ENCODE peak calls at places on chromosomes 2 and 18, in five cellular contexts. A is HepG2, V is SK-N-SH, T is K562, Q is NT2/D1. X is an unnamed sample.

GRCh38 chr2:121363632-121364420 is 78.8 kb upstream of the TFCP2L1 start:
- DNase-seq in A (no peak), V (no peak), T (no peak), Q (no peak), X (no peak)

GRCh38 chr18:12434541-12434929 is 26.8 kb downstream of the PRELID3A start:
- DNase-seq in A (no peak), V (no peak), T (no peak), Q (no peak), X (no peak)

GRCh38 chr2:88159955-88160415 is 10.2 kb upstream of the THNSL2 start:
- DNase-seq in A (peak; percentile 82), V (peak; percentile 75), T (peak; percentile 68), Q (peak; percentile 49), X (peak; percentile 52)

GRCh38 chr18:57437782-57438668 is 2.9 kb downstream of the ONECUT2 start:
- DNase-seq in A (peak; percentile 75), V (peak; percentile 90), T (no peak), Q (no peak), X (peak; percentile 40)

GRCh38 chr2:86064006-86064405 is 41.7 kb downstream of the POLR1A start:
- DNase-seq in A (no peak), V (no peak), T (no peak), Q (no peak), X (no peak)

GRCh38 chr2:234444888-234445287 is 52.0 kb downstream of the ARL4C start:
- DNase-seq in A (no peak), V (no peak), T (no peak), Q (no peak), X (no peak)

GRCh38 chr2:240622631-240623235 is 2.5 kb upstream of the GPR35 start:
- DNase-seq in A (no peak), V (peak; percentile 82), T (no peak), Q (no peak), X (no peak)

GRCh38 chr2:98901291-98901690 is 34.7 kb downstream of the CRACDL start:
- DNase-seq in A (no peak), V (no peak), T (no peak), Q (no peak), X (no peak)

DNA sequence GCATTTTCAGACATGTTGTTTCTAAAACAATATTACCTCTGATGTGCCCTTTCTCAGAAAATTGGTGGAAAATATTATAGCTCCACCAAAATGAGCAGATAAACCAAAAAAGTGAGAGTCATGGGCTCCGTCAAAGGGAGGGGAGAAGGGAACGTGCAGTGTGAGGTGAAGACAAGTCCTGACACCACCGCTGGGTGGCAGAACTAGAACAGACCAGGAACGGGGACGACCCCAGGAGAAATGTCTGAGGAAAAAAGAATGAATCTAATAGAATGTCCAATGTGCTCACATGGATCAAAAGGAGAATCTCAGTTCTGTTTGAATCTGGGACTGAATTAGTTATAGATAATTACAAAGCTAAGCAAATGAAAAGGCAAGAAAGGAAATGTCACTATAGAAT is 22.6 kb upstream of the BCL2 start:
- DNase-seq in A (no peak), V (peak; percentile 49), T (peak; percentile 36), Q (no peak), X (no peak)
- TF ChIP-seq YY1 in A (no peak), V (no peak), T (no peak), Q (no peak), X (no peak)

DNA sequence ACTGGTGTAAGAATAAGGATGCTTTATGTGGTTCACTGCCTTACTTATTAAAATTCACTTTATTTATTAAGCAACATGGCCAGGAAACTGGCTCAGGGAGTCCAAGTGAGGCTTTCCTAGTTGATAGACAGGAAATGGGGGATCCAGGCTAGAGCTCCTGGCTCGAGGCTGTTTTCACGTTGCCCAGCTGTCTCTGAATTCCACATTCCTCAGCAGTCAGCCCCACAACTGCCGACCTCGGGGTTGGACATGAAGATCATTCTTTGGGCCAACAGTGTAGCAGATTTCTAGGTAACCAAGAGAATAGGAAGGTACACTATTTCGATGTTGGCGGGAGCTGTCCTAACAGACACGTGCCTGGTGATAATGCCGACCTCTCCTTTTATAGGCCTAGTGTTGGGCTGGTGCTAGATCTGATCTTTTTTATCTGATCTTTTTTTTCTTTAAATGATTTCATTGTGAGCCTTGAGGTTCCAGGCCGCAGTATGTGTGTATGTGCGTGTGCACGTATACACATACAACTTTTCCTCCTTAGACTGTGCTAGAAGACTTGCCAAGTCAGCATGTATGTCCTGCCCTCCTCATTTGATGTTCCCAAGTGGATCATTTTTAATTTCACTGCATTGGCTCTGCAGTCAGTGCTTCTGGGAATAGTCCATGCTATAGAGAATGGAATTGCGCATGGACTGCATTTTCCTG is 103.5 kb downstream of the CABLES1 start:
- DNase-seq in A (no peak), V (no peak), T (no peak), Q (no peak), X (no peak)
- TF ChIP-seq YY1 in A (no peak), V (no peak), T (no peak), Q (no peak), X (no peak)

GRCh38 chr18:62809900-62810299 is 94.6 kb downstream of the PHLPP1 start:
- DNase-seq in A (peak; percentile 45), V (no peak), T (no peak), Q (no peak), X (no peak)
- TF ChIP-seq YY1 in A (no peak), V (no peak), T (no peak), Q (no peak), X (no peak)

GRCh38 chr2:113692698-113693428 is 63.6 kb downstream of the SLC35F5 start:
- DNase-seq in A (no peak), V (no peak), T (no peak), Q (no peak), X (no peak)
- TF ChIP-seq YY1 in A (no peak), V (no peak), T (no peak), Q (no peak), X (no peak)

GRCh38 chr2:239275871-239276812 is 124.7 kb downstream of the HDAC4 start:
- DNase-seq in A (no peak), V (peak; percentile 90), T (peak; percentile 39), Q (no peak), X (no peak)
- TF ChIP-seq YY1 in A (no peak), V (no peak), T (no peak), Q (no peak), X (no peak)

DNA sequence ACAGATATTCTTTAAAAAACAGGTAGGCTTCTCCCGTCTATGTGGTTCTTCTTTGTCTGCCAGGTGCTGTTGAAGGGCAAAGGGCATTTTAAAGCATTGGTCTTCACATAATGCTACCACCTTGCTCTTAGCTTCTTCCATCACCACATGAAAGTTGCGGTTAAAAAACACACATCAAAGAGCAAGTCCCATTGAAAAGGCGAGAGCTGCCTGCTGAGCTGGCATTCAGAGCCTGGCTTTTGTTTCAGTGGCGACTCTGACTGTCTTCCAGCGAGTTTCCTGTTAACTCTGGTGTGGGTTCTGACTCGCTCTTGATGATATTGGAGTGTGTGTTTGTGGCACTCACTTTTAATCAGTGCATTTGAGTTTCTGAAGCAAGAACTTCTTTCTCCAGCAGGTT is 624.9 kb upstream of the FANCL start:
- DNase-seq in A (no peak), V (no peak), T (no peak), Q (peak; percentile 73), X (no peak)
- TF ChIP-seq YY1 in A (no peak), V (no peak), T (no peak), Q (no peak), X (no peak)

DNA sequence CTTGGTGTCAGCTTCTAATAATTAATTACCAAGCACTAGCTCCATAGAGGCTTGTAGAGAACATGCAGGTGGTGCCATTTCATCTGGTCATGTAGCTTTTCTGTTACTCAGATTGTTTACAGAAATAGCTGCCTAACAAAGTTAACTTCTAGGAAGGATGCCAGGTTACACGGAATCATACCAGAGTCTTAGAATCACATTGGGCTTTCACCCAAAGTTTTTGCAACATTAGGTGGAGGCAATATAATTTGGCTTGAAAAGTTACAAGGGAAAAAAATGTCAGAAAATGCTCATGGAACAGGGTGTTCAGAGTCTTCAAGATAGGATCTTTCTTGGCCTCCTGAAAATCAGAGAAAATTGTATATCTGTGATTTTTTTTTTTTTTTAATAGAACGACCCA is 135.6 kb downstream of the ARHGAP15 start:
- DNase-seq in A (no peak), V (no peak), T (no peak), Q (no peak), X (no peak)
- TF ChIP-seq YY1 in A (no peak), V (no peak), T (no peak), Q (no peak), X (no peak)

GRCh38 chr18:73088445-73088844 is 220.7 kb upstream of the NETO1 start:
- DNase-seq in A (no peak), V (no peak), T (no peak), Q (no peak), X (no peak)

GRCh38 chr18:73099759-73100158 is 232.0 kb upstream of the NETO1 start:
- DNase-seq in A (no peak), V (no peak), T (no peak), Q (no peak), X (no peak)

DNA sequence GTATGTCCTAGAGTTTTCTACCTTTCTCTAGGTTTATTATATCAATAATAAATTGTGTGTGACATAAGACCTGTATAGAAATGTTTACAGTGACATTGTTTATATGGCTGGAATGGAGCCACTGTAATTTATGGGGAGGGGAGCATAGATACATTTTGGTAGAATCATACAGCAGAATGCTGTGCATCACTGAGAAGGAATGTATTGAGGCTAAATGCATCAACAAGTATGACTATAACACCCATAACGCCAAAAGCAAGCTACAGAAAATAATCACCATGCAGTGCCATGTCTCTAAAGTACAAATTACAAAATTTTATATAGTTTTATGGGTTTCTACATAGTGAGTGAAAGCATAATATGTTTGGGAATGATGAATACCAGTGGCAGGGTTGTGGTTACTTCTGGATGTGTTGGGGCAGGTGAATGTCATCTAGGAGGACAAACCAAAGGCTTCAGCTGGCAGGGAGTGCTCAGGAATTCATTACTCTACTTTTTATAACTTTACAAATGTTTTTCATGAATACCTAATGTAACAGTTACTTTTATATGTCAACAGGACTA is 226.0 kb upstream of the NETO1 start:
- DNase-seq in A (no peak), V (no peak), T (no peak), Q (no peak), X (no peak)
- TF ChIP-seq YY1 in A (no peak), V (no peak), T (no peak), Q (no peak), X (no peak)

GRCh38 chr18:7618821-7619410 is 51.8 kb downstream of the PTPRM start:
- DNase-seq in A (no peak), V (no peak), T (no peak), Q (no peak), X (no peak)

GRCh38 chr18:7615840-7616239 is 48.7 kb downstream of the PTPRM start:
- DNase-seq in A (no peak), V (no peak), T (no peak), Q (no peak), X (no peak)

GRCh38 chr18:7616661-7617060 is 49.5 kb downstream of the PTPRM start:
- DNase-seq in A (no peak), V (peak; percentile 19), T (no peak), Q (no peak), X (no peak)

GRCh38 chr18:7619676-7620075 is 52.6 kb downstream of the PTPRM start:
- DNase-seq in A (no peak), V (no peak), T (no peak), Q (no peak), X (no peak)

DNA sequence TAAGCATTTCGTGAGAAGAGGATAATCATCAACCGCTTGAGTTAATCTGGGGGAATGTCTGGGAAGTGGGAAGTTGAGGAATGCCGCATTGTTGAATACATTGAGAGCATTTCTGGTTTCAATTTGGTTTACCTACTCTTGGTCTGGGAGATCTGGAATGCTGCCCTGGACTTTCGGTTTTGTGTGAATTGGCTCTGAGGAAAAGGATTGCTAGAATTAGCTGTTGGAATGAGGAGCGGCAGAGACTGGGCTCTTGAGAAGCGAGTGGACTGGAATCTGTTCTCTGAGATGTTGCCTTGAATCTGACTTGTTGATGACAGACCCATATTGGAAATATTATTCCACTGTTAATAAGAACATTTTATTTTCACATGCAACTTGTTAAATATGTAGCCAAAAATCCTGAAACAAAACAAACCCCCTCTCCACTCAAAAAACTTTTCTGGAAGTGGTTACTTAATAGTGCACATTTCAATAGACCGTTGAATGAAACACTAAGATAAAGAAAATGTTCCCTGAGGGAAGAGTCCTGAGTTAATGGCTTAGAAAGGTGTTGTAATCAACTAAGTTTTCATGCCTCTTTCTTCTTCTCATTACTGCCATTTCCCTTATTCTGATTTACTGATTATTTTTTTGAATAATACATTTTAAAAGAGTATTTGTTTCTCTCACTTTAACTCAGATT is 50.8 kb downstream of the PTPRM start:
- DNase-seq in A (no peak), V (no peak), T (no peak), Q (no peak), X (no peak)
- TF ChIP-seq YY1 in A (no peak), V (no peak), T (no peak), Q (no peak), X (no peak)

X was measured in HCT116.